ENCODE peak calls at places on chromosomes 12 and 14, in five cellular contexts. K is astrocyte of the spinal cord, B is epithelial cell of prostate, W is fibroblast of gingiva, O is naive B cell. A is an unnamed sample.

GRCh38 chr14:75993567-75994041 is 8.0 kb downstream of the IFT43 start:
- DNase-seq in K (no peak), B (no peak), W (no peak), O (no peak), A (no peak)

GRCh38 chr12:43942379-43942778 is 106.5 kb downstream of the TMEM117 start:
- DNase-seq in K (no peak), B (no peak), W (no peak), O (no peak), A (no peak)

GRCh38 chr12:66684222-66684621 is 5.3 kb upstream of the GRIP1 start:
- DNase-seq in K (no peak), B (no peak), W (no peak), O (no peak), A (no peak)

GRCh38 chr12:54033980-54034783 is 1.3 kb downstream of the HOXC5 start:
- DNase-seq in K (peak; percentile 80), B (no peak), W (no peak), O (no peak), A (peak; percentile 74)

GRCh38 chr14:20455355-20456300 is 602 bp downstream of the APEX1 start:
- DNase-seq in K (no peak), B (peak; percentile 55), W (peak; percentile 84), O (no peak), A (peak; percentile 93)

GRCh38 chr12:131084341-131085011 is 130.8 kb downstream of the ADGRD1 start:
- DNase-seq in K (no peak), B (no peak), W (no peak), O (no peak), A (no peak)

GRCh38 chr14:66485029-66485428 is 1.1 kb upstream of the CCDC196 start:
- DNase-seq in K (no peak), B (no peak), W (no peak), O (no peak), A (no peak)

GRCh38 chr14:70882771-70883492 is 24.3 kb upstream of the PCNX1 start:
- DNase-seq in K (peak; percentile 62), B (no peak), W (peak; percentile 51), O (no peak), A (peak; percentile 81)

GRCh38 chr14:104392396-104393198 is 187.0 kb upstream of the C14orf180 start:
- DNase-seq in K (no peak), B (no peak), W (no peak), O (no peak), A (no peak)

GRCh38 chr12:62800707-62801400 is 134.1 kb downstream of the PPM1H start:
- DNase-seq in K (no peak), B (no peak), W (peak; percentile 79), O (no peak), A (peak; percentile 33)

GRCh38 chr12:25018146-25018545 is 69.2 kb upstream of the BCAT1 start:
- DNase-seq in K (no peak), B (no peak), W (no peak), O (no peak), A (no peak)

GRCh38 chr14:53325176-53325806 is 172.2 kb upstream of the DDHD1 start:
- DNase-seq in K (no peak), B (no peak), W (no peak), O (no peak), A (peak; percentile 9)

GRCh38 chr12:68580911-68581310 is 29.8 kb upstream of the RAP1B start:
- DNase-seq in K (no peak), B (no peak), W (no peak), O (no peak), A (no peak)

GRCh38 chr12:10243803-10244520 is 31.3 kb downstream of the GABARAPL1 start:
- DNase-seq in K (no peak), B (no peak), W (no peak), O (no peak), A (no peak)

GRCh38 chr12:46148706-46149463 is 120.0 kb downstream of the SLC38A1 start:
- DNase-seq in K (no peak), B (no peak), W (no peak), O (no peak), A (no peak)

GRCh38 chr14:103140316-103141109 is 17.3 kb downstream of the TNFAIP2 start:
- DNase-seq in K (no peak), B (no peak), W (no peak), O (no peak), A (no peak)

GRCh38 chr14:101476258-101476930 is 84.9 kb upstream of the DIO3 start:
- DNase-seq in K (no peak), B (no peak), W (no peak), O (no peak), A (no peak)

GRCh38 chr14:71610797-71611196 is 321.4 kb upstream of the RGS6 start:
- DNase-seq in K (no peak), B (no peak), W (peak; percentile 24), O (no peak), A (no peak)

GRCh38 chr12:77382096-77382742 is 316.9 kb upstream of the E2F7 start:
- DNase-seq in K (no peak), B (no peak), W (peak; percentile 59), O (no peak), A (peak; percentile 68)

GRCh38 chr12:127548123-127548553 is 718.8 kb upstream of the TMEM132C start:
- DNase-seq in K (peak; percentile 72), B (no peak), W (peak; percentile 60), O (no peak), A (peak; percentile 93)

GRCh38 chr12:3816266-3816665 is 56.9 kb downstream of the PARP11 start:
- DNase-seq in K (no peak), B (no peak), W (no peak), O (no peak), A (no peak)

GRCh38 chr12:67855103-67855502 is 134.1 kb upstream of the IFNG-AS1 start:
- DNase-seq in K (no peak), B (no peak), W (no peak), O (no peak), A (peak; percentile 10)

GRCh38 chr14:54366726-54367707 is 29.8 kb upstream of the CDKN3 start:
- DNase-seq in K (peak; percentile 73), B (no peak), W (peak; percentile 59), O (peak; percentile 19), A (peak; percentile 69)

GRCh38 chr12:9646794-9647622 is 22.5 kb upstream of the CLEC2D start:
- DNase-seq in K (peak; percentile 22), B (no peak), W (no peak), O (no peak), A (peak; percentile 47)

GRCh38 chr14:30194769-30195168 is 267.1 kb upstream of the PRKD1 start:
- DNase-seq in K (peak; percentile 93), B (no peak), W (peak; percentile 84), O (no peak), A (peak; percentile 85)

GRCh38 chr12:12240671-12241345 is 26.0 kb downstream of the LRP6 start:
- DNase-seq in K (peak; percentile 46), B (no peak), W (no peak), O (no peak), A (peak; percentile 44)

GRCh38 chr12:104057771-104058197 is 6.5 kb upstream of the HCFC2 start:
- DNase-seq in K (peak; percentile 41), B (no peak), W (no peak), O (peak; percentile 9), A (peak; percentile 63)

GRCh38 chr12:105948331-105948730 is 190.4 kb downstream of the NUAK1 start:
- DNase-seq in K (peak; percentile 84), B (no peak), W (peak; percentile 22), O (no peak), A (peak; percentile 17)

GRCh38 chr14:32393119-32393518 is 64.0 kb downstream of the AKAP6 start:
- DNase-seq in K (no peak), B (no peak), W (no peak), O (no peak), A (no peak)

GRCh38 chr14:104633276-104633861 is 28.8 kb upstream of the TMEM179 start:
- DNase-seq in K (no peak), B (no peak), W (no peak), O (no peak), A (no peak)

GRCh38 chr12:54167500-54167896 is 21.3 kb downstream of the SMUG1 start:
- DNase-seq in K (no peak), B (no peak), W (no peak), O (no peak), A (no peak)

GRCh38 chr14:64983439-64984310 is 3.0 kb upstream of the FNTB start:
- DNase-seq in K (peak; percentile 72), B (no peak), W (peak; percentile 56), O (peak; percentile 50), A (peak; percentile 78)

GRCh38 chr12:25121916-25122315 is 73.0 kb downstream of the DNAI7 start:
- DNase-seq in K (peak; percentile 43), B (no peak), W (no peak), O (no peak), A (peak; percentile 10)

GRCh38 chr14:89648924-89649323 is 231.9 kb upstream of the FOXN3 start:
- DNase-seq in K (no peak), B (no peak), W (no peak), O (no peak), A (no peak)